ENCODE peak calls at places on chromosomes 12 and 14, in nine cellular contexts. Z is T-cell; P is occipital lobe; A is stimulated activated CD8-positive, alpha-beta memory T cell treated with anti-CD3 and anti-CD28 coated beads, Interleukin-7, amount 100 ng/mL, for 1 hour; W is MV-4-11; V is stimulated activated CD4-positive, alpha-beta T cell treated with anti-CD3 and anti-CD28 coated beads, Interleukin-4, amount 100 ng/mL, for 1 hour; M is iris pigment epithelial cell; Q is T follicular helper cell; X is Right ventricle myocardium inferior. I is an unnamed sample.

GRCh38 chr12:95859344-95859816 is 628 bp downstream of the SNRPF start:
- DNase-seq in A (no peak), P (no peak), M (peak; percentile 48), X (no peak), Q (no peak), Z (peak; percentile 7), V (no peak), W (no peak), I (peak; percentile 17)

GRCh38 chr12:110199360-110200123 is 75.4 kb downstream of the IFT81 start:
- DNase-seq in W (peak; percentile 49), Q (no peak), A (no peak), X (no peak), V (no peak), M (peak; percentile 93), Z (no peak), P (no peak), I (peak; percentile 60)

GRCh38 chr12:112851024-112851777 is 55.6 kb upstream of the OAS1 start:
- DNase-seq in P (no peak), Z (no peak), A (no peak), V (no peak), M (no peak), X (no peak), W (no peak), Q (no peak), I (no peak)

GRCh38 chr12:131784909-131785762 is 43.1 kb upstream of the MMP17 start:
- DNase-seq in W (no peak), A (no peak), P (no peak), Z (no peak), Q (no peak), V (no peak), X (no peak), M (no peak), I (peak; percentile 58)

GRCh38 chr12:52271157-52271556 is 3.3 kb upstream of the KRT86 start:
- DNase-seq in Q (no peak), V (no peak), P (no peak), W (no peak), Z (no peak), M (peak; percentile 46), X (no peak), A (no peak), I (peak; percentile 43)

GRCh38 chr12:126493366-126494108 is 1428.3 kb downstream of the AACS start:
- DNase-seq in W (no peak), Z (no peak), P (no peak), M (peak; percentile 9), A (no peak), V (no peak), Q (no peak), X (no peak), I (no peak)

GRCh38 chr14:61678966-61679365 is 16.3 kb upstream of the HIF1A start:
- DNase-seq in W (no peak), V (no peak), X (no peak), A (no peak), Z (no peak), P (no peak), Q (no peak), M (no peak), I (peak; percentile 64)

GRCh38 chr14:99809864-99810854 is 16.9 kb downstream of the EML1 start:
- DNase-seq in Z (no peak), X (peak; percentile 78), P (no peak), M (no peak), Q (no peak), W (peak; percentile 80), A (no peak), V (no peak), I (peak; percentile 28)

GRCh38 chr14:21734457-21735074 is 60.9 kb upstream of the OR4E1 start:
- DNase-seq in A (no peak), V (no peak), Z (peak; percentile 34), P (no peak), X (no peak), M (peak; percentile 60), W (peak; percentile 35), Q (peak; percentile 13), I (no peak)

GRCh38 chr12:103620395-103620794 is 33.3 kb downstream of the STAB2 start:
- DNase-seq in W (no peak), V (no peak), Q (no peak), Z (no peak), A (no peak), X (no peak), P (no peak), M (no peak), I (no peak)

GRCh38 chr14:26448181-26448855 is 149.5 kb downstream of the NOVA1 start:
- DNase-seq in X (no peak), P (no peak), A (no peak), Z (no peak), Q (no peak), W (no peak), M (no peak), V (no peak), I (no peak)

GRCh38 chr14:99564256-99564902 is 39.6 kb downstream of the CCDC85C start:
- DNase-seq in P (no peak), W (no peak), Q (no peak), X (no peak), M (peak; percentile 51), Z (no peak), V (no peak), A (no peak), I (peak; percentile 72)

GRCh38 chr12:7081037-7081436 is 11.2 kb downstream of the C1R start:
- DNase-seq in Q (no peak), Z (no peak), X (no peak), P (no peak), M (no peak), V (no peak), W (no peak), A (no peak), I (no peak)

GRCh38 chr14:96126783-96127271 is 77.8 kb upstream of the BDKRB2 start:
- DNase-seq in Q (no peak), V (no peak), X (no peak), W (no peak), P (no peak), Z (peak; percentile 15), M (no peak), A (no peak), I (no peak)

GRCh38 chr14:60163741-60164140 is 1.5 kb downstream of the DHRS7 start:
- DNase-seq in Z (no peak), P (no peak), M (no peak), X (no peak), A (no peak), W (no peak), Q (no peak), V (no peak), I (no peak)

GRCh38 chr12:11719678-11720099 is 70.2 kb downstream of the ETV6 start:
- DNase-seq in V (peak; percentile 40), X (peak; percentile 77), Q (no peak), M (peak; percentile 97), A (no peak), P (no peak), W (peak; percentile 89), Z (no peak), I (peak; percentile 91)